ENCODE peak calls at places on chromosome 4, in nine cellular contexts. Q is NCI-H524; T is fibroblast of the aortic adventitia; R is activated CD8-positive, alpha-beta memory T cell treated with anti-CD3 and anti-CD28 coated beads, Interleukin-2, amount 50 U/mL, for 4 hours; K is M059J; B is Right ventricle myocardium superior; O is colonic mucosa; U is naive thymus-derived CD4-positive, alpha-beta T cell; M is NCI-H774. F is an unnamed sample.

GRCh38 chr4:86223472-86223871 is 136.4 kb downstream of the MAPK10 start:
- DNase-seq in Q (peak; percentile 37), T (peak; percentile 57), R (no peak), K (peak; percentile 36), B (no peak), O (no peak), U (no peak), M (no peak), F (no peak)

GRCh38 chr4:48766393-48766792 is 13.7 kb downstream of the FRYL start:
- DNase-seq in Q (no peak), T (no peak), R (no peak), K (no peak), B (no peak), O (no peak), U (no peak), M (no peak), F (no peak)

GRCh38 chr4:145170209-145170608 is 10.2 kb downstream of the OTUD4 start:
- DNase-seq in Q (no peak), T (peak; percentile 62), R (no peak), K (no peak), B (no peak), O (no peak), U (no peak), M (no peak), F (no peak)

GRCh38 chr4:129136433-129136832 is 40.5 kb downstream of the C4orf33 start:
- DNase-seq in Q (no peak), T (no peak), R (no peak), K (no peak), B (no peak), O (no peak), U (no peak), M (no peak), F (no peak)

GRCh38 chr4:76214269-76214628 is 625 bp upstream of the SCARB2 start:
- DNase-seq in Q (no peak), T (no peak), R (no peak), K (no peak), B (no peak), O (peak; percentile 73), U (no peak), M (no peak), F (no peak)

GRCh38 chr4:60683357-60683756 is 516.8 kb upstream of the ADGRL3 start:
- DNase-seq in Q (no peak), T (peak; percentile 71), R (no peak), K (peak; percentile 38), B (no peak), O (no peak), U (no peak), M (no peak), F (no peak)

GRCh38 chr4:168707205-168707604 is 210.4 kb downstream of the PALLD start:
- DNase-seq in Q (no peak), T (peak; percentile 28), R (no peak), K (peak; percentile 53), B (no peak), O (no peak), U (no peak), M (no peak), F (no peak)

GRCh38 chr4:110516106-110516922 is 40.4 kb downstream of the ENPEP start:
- DNase-seq in Q (peak; percentile 41), T (peak; percentile 78), R (peak; percentile 77), K (peak; percentile 81), B (peak; percentile 51), O (peak; percentile 85), U (peak; percentile 61), M (peak; percentile 32), F (peak; percentile 6)

GRCh38 chr4:147201016-147201415 is 255.4 kb upstream of the TTC29 start:
- DNase-seq in Q (no peak), T (no peak), R (no peak), K (no peak), B (no peak), O (no peak), U (no peak), M (no peak), F (no peak)

GRCh38 chr4:1626151-1626550 is 58.0 kb downstream of the FAM53A start:
- DNase-seq in Q (no peak), T (no peak), R (no peak), K (no peak), B (no peak), O (no peak), U (no peak), M (no peak), F (no peak)